ENCODE peak calls at places on chromosomes 3 and 15, in four cellular contexts. One of them, this sample, is unnamed.

GRCh38 chr3:60475096-60475495 is 776.2 kb downstream of the FHIT start:
- DNase-seq in cardiac muscle cell: no peak
- DNase-seq in fibroblast of the aortic adventitia: no peak
- DNase-seq in mucosa of descending colon: no peak
- DNase-seq in this sample: no peak

GRCh38 chr3:52244061-52244628 is 1.4 kb upstream of the PPM1M start:
- DNase-seq in cardiac muscle cell: no peak
- DNase-seq in fibroblast of the aortic adventitia: peak; percentile 38
- DNase-seq in mucosa of descending colon: peak; percentile 27
- DNase-seq in this sample: no peak

GRCh38 chr15:85150130-85150480 is 168.4 kb downstream of the PDE8A start:
- DNase-seq in cardiac muscle cell: no peak
- DNase-seq in fibroblast of the aortic adventitia: no peak
- DNase-seq in mucosa of descending colon: no peak
- DNase-seq in this sample: no peak

GRCh38 chr3:121648219-121648958 is 12.3 kb downstream of the HCLS1 start:
- DNase-seq in cardiac muscle cell: peak; percentile 64
- DNase-seq in fibroblast of the aortic adventitia: no peak
- DNase-seq in mucosa of descending colon: no peak
- DNase-seq in this sample: no peak

GRCh38 chr3:67109651-67110204 is 111.6 kb downstream of the KBTBD8 start:
- DNase-seq in cardiac muscle cell: peak; percentile 71
- DNase-seq in fibroblast of the aortic adventitia: peak; percentile 84
- DNase-seq in mucosa of descending colon: no peak
- DNase-seq in this sample: no peak

GRCh38 chr3:153911111-153911510 is 210.1 kb upstream of the ARHGEF26 start:
- DNase-seq in cardiac muscle cell: no peak
- DNase-seq in fibroblast of the aortic adventitia: no peak
- DNase-seq in mucosa of descending colon: no peak
- DNase-seq in this sample: no peak

GRCh38 chr3:189664311-189664710 is 33.1 kb downstream of the TP63 start:
- DNase-seq in cardiac muscle cell: peak; percentile 92
- DNase-seq in fibroblast of the aortic adventitia: peak; percentile 97
- DNase-seq in mucosa of descending colon: no peak
- DNase-seq in this sample: no peak

GRCh38 chr15:90435652-90436337 is 47.8 kb downstream of the IQGAP1 start:
- DNase-seq in cardiac muscle cell: no peak
- DNase-seq in fibroblast of the aortic adventitia: no peak
- DNase-seq in mucosa of descending colon: no peak
- DNase-seq in this sample: no peak

GRCh38 chr3:127064391-127065137 is 81.6 kb downstream of the PLXNA1 start:
- DNase-seq in cardiac muscle cell: peak; percentile 27
- DNase-seq in fibroblast of the aortic adventitia: peak; percentile 35
- DNase-seq in mucosa of descending colon: no peak
- DNase-seq in this sample: peak; percentile 15

GRCh38 chr3:127065561-127066270 is 82.8 kb downstream of the PLXNA1 start:
- DNase-seq in cardiac muscle cell: peak; percentile 15
- DNase-seq in fibroblast of the aortic adventitia: peak; percentile 12
- DNase-seq in mucosa of descending colon: no peak
- DNase-seq in this sample: no peak

GRCh38 chr3:127063916-127064315 is 81.0 kb downstream of the PLXNA1 start:
- DNase-seq in cardiac muscle cell: no peak
- DNase-seq in fibroblast of the aortic adventitia: no peak
- DNase-seq in mucosa of descending colon: no peak
- DNase-seq in this sample: no peak

GRCh38 chr3:127066635-127067034 is 83.7 kb downstream of the PLXNA1 start:
- DNase-seq in cardiac muscle cell: no peak
- DNase-seq in fibroblast of the aortic adventitia: no peak
- DNase-seq in mucosa of descending colon: no peak
- DNase-seq in this sample: no peak

DNA sequence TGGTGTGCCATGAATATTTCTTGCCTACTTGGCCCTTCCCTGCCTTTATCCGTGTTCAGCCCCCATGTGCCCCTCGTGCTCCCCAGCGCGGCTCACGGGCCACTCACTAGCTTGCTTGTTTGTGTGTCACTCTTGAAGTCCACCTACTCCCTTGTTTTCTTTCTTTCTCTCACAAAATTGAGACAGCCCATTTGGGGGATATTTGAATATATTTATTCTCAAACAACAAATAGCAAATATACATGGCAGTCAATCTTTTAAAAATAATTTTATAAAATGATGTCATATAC is 82.2 kb downstream of the PLXNA1 start:
- DNase-seq in cardiac muscle cell: no peak
- DNase-seq in fibroblast of the aortic adventitia: no peak
- DNase-seq in mucosa of descending colon: no peak
- DNase-seq in this sample: no peak
- H3K4me3 ChIP-seq in cardiac muscle cell: no peak overlapping the region
- H3K4me3 ChIP-seq in fibroblast of the aortic adventitia: no peak overlapping the region
- H3K4me3 ChIP-seq in mucosa of descending colon: no peak overlapping the region
- H3K4me3 ChIP-seq in this sample: no peak overlapping the region

GRCh38 chr15:81530271-81530670 is 156.3 kb upstream of the TMC3 start:
- DNase-seq in cardiac muscle cell: no peak
- DNase-seq in fibroblast of the aortic adventitia: peak; percentile 43
- DNase-seq in mucosa of descending colon: no peak
- DNase-seq in this sample: no peak

GRCh38 chr15:81531971-81532370 is 158.0 kb upstream of the TMC3 start:
- DNase-seq in cardiac muscle cell: no peak
- DNase-seq in fibroblast of the aortic adventitia: peak; percentile 14
- DNase-seq in mucosa of descending colon: no peak
- DNase-seq in this sample: no peak

GRCh38 chr15:81536296-81536695 is 162.3 kb upstream of the TMC3 start:
- DNase-seq in cardiac muscle cell: no peak
- DNase-seq in fibroblast of the aortic adventitia: no peak
- DNase-seq in mucosa of descending colon: no peak
- DNase-seq in this sample: no peak

GRCh38 chr15:81529444-81529950 is 155.5 kb upstream of the TMC3 start:
- DNase-seq in cardiac muscle cell: no peak
- DNase-seq in fibroblast of the aortic adventitia: peak; percentile 54
- DNase-seq in mucosa of descending colon: no peak
- DNase-seq in this sample: no peak

DNA sequence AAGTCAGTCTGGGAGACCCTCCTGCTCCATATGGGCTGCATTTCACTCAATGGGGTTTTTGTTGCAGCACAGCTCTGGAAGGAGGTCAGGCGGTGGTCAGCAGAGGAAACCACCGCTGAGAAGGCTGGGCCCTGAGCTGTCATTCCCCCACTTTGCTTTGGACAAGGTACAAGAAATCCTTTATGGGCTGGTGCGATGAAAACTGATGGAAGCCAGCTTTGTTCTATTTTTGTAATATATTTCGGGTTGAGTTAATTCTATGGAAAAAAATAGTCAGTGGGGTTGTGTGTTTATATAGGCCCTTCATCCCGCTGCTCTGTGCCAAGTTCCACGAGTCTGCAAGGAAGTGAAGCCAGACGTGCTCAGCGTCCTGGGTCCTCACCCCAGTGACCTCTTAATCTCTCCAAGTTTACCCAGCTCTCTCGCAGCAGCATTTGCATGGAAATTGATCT is 157.2 kb upstream of the TMC3 start:
- DNase-seq in cardiac muscle cell: peak; percentile 49
- DNase-seq in fibroblast of the aortic adventitia: peak; percentile 84
- DNase-seq in mucosa of descending colon: no peak
- DNase-seq in this sample: no peak
- H3K4me3 ChIP-seq in cardiac muscle cell: no peak overlapping the region
- H3K4me3 ChIP-seq in fibroblast of the aortic adventitia: no peak overlapping the region
- H3K4me3 ChIP-seq in mucosa of descending colon: no peak overlapping the region
- H3K4me3 ChIP-seq in this sample: no peak overlapping the region

GRCh38 chr3:184192889-184193288 is 6.9 kb downstream of the ABCF3 start:
- DNase-seq in cardiac muscle cell: no peak
- DNase-seq in fibroblast of the aortic adventitia: no peak
- DNase-seq in mucosa of descending colon: no peak
- DNase-seq in this sample: no peak

GRCh38 chr3:184186184-184186901 is at the start of gene ABCF3:
- DNase-seq in cardiac muscle cell: peak; percentile 63
- DNase-seq in fibroblast of the aortic adventitia: peak; percentile 58
- DNase-seq in mucosa of descending colon: no peak
- DNase-seq in this sample: no peak

GRCh38 chr3:184186902-184187207 is 856 bp downstream of the ABCF3 start:
- DNase-seq in cardiac muscle cell: no peak
- DNase-seq in fibroblast of the aortic adventitia: no peak
- DNase-seq in mucosa of descending colon: no peak
- DNase-seq in this sample: no peak

GRCh38 chr3:184188080-184188479 is 2.1 kb downstream of the ABCF3 start:
- DNase-seq in cardiac muscle cell: no peak
- DNase-seq in fibroblast of the aortic adventitia: no peak
- DNase-seq in mucosa of descending colon: no peak
- DNase-seq in this sample: no peak

DNA sequence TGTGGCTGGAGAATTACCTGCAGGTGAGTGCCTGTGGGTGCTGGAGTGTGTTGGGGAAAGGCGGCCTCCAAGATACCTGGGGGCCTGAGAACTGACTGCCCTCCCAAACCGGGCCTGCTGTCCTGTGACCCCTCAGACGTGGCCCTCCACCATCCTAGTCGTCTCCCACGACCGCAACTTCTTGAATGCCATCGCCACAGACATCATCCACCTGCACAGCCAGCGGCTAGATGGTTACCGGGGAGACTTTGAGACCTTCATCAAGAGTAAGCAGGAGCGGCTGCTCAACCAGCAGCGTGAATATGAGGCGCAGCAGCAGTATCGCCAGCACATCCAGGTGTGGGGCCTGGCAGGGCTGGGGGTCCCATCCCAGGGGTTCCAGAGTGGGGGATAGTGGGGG is 3.4 kb downstream of the ABCF3 start:
- DNase-seq in cardiac muscle cell: no peak
- DNase-seq in fibroblast of the aortic adventitia: no peak
- DNase-seq in mucosa of descending colon: no peak
- DNase-seq in this sample: no peak
- H3K4me3 ChIP-seq in cardiac muscle cell: no peak overlapping the region
- H3K4me3 ChIP-seq in fibroblast of the aortic adventitia: no peak overlapping the region
- H3K4me3 ChIP-seq in mucosa of descending colon: no peak overlapping the region
- H3K4me3 ChIP-seq in this sample: no peak overlapping the region

DNA sequence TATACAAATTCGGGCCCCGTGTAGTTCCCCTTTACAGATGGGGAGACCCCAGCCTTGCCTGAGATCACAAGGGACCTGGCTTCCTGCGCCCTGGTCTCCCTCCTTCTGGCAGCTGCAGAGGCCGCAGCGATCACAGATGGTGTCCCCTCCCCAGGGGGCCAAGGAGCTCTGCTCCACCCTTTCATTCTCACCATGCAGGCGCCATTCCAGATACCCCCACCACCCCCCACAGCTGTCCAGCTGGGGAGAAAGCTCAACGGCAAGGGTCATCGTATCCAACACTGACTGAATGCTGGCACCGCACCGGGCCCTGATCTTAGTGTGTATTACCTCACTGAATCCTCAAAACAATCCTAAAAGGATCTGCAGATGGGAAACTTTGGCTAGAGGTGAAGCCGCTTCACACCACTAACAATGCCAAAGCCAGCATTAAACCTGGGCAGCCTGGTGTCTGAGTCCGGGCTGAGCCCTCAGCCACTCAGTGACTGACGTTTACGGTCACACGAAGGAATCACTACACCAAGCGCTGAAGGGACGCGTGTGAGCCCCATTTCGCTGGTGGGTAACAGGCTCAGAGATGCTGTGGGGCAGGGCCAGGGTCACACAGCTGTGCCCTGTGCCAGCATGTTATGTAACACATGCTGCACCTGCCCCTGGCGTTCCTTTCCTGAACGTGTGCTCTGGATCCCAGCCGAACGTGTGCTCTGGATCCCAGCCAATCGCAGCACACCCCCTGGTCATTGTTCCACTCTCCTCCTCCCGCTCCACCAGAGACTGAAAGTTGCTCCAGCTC is 51.9 kb downstream of the IQSEC1 start:
- DNase-seq in cardiac muscle cell: no peak
- DNase-seq in fibroblast of the aortic adventitia: peak; percentile 44
- DNase-seq in mucosa of descending colon: no peak
- DNase-seq in this sample: no peak
- H3K4me3 ChIP-seq in cardiac muscle cell: no peak overlapping the region
- H3K4me3 ChIP-seq in fibroblast of the aortic adventitia: peak overlapping the region; percentile 46
- H3K4me3 ChIP-seq in mucosa of descending colon: no peak overlapping the region
- H3K4me3 ChIP-seq in this sample: no peak overlapping the region

DNA sequence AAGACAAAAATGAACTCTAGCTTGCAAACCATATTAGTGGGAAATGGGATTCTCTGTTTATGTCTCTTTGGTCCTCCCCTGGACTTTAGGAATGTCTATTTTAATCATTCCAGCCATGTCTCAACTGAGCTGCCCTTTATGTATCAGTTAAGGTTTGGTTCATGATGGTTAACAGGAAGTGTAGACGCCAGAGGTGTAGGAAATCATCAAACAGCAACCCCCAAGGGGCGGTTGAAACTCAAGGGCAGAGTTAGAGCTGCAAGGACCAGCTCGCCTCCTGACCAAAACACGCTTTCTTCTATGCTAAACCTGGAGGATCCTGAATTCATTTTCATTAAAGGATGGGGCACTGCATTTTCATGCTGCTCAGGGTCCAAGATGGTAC is 53.7 kb upstream of the HEG1 start:
- DNase-seq in cardiac muscle cell: no peak
- DNase-seq in fibroblast of the aortic adventitia: no peak
- DNase-seq in mucosa of descending colon: no peak
- DNase-seq in this sample: no peak
- H3K4me3 ChIP-seq in cardiac muscle cell: no peak overlapping the region
- H3K4me3 ChIP-seq in fibroblast of the aortic adventitia: peak overlapping the region; percentile 6
- H3K4me3 ChIP-seq in mucosa of descending colon: no peak overlapping the region
- H3K4me3 ChIP-seq in this sample: no peak overlapping the region

GRCh38 chr3:139534444-139534812 is 5.1 kb downstream of the RBP1 start:
- DNase-seq in cardiac muscle cell: peak; percentile 87
- DNase-seq in fibroblast of the aortic adventitia: peak; percentile 96
- DNase-seq in mucosa of descending colon: no peak
- DNase-seq in this sample: no peak

GRCh38 chr3:139532996-139533395 is 6.5 kb downstream of the RBP1 start:
- DNase-seq in cardiac muscle cell: peak; percentile 25
- DNase-seq in fibroblast of the aortic adventitia: peak; percentile 33
- DNase-seq in mucosa of descending colon: no peak
- DNase-seq in this sample: no peak

GRCh38 chr3:139533781-139534443 is 5.6 kb downstream of the RBP1 start:
- DNase-seq in cardiac muscle cell: peak; percentile 69
- DNase-seq in fibroblast of the aortic adventitia: peak; percentile 72
- DNase-seq in mucosa of descending colon: no peak
- DNase-seq in this sample: peak; percentile 65

GRCh38 chr3:139537325-139537724 is 2.2 kb downstream of the RBP1 start:
- DNase-seq in cardiac muscle cell: no peak
- DNase-seq in fibroblast of the aortic adventitia: peak; percentile 80
- DNase-seq in mucosa of descending colon: no peak
- DNase-seq in this sample: no peak

GRCh38 chr3:139534992-139535879 is 4.3 kb downstream of the RBP1 start:
- DNase-seq in cardiac muscle cell: peak; percentile 95
- DNase-seq in fibroblast of the aortic adventitia: peak; percentile 97
- DNase-seq in mucosa of descending colon: no peak
- DNase-seq in this sample: peak; percentile 74
- H3K4me3 ChIP-seq in cardiac muscle cell: no peak overlapping the region
- H3K4me3 ChIP-seq in fibroblast of the aortic adventitia: no peak overlapping the region
- H3K4me3 ChIP-seq in mucosa of descending colon: no peak overlapping the region
- H3K4me3 ChIP-seq in this sample: no peak overlapping the region

GRCh38 chr15:100039994-100040393 is 301.8 kb downstream of the ADAMTS17 start:
- DNase-seq in cardiac muscle cell: no peak
- DNase-seq in fibroblast of the aortic adventitia: no peak
- DNase-seq in mucosa of descending colon: no peak
- DNase-seq in this sample: no peak

GRCh38 chr15:100043732-100044131 is 298.0 kb downstream of the ADAMTS17 start:
- DNase-seq in cardiac muscle cell: peak; percentile 37
- DNase-seq in fibroblast of the aortic adventitia: no peak
- DNase-seq in mucosa of descending colon: no peak
- DNase-seq in this sample: no peak

GRCh38 chr15:100041380-100041779 is 300.4 kb downstream of the ADAMTS17 start:
- DNase-seq in cardiac muscle cell: no peak
- DNase-seq in fibroblast of the aortic adventitia: no peak
- DNase-seq in mucosa of descending colon: no peak
- DNase-seq in this sample: no peak

GRCh38 chr15:100043069-100043641 is 298.6 kb downstream of the ADAMTS17 start:
- DNase-seq in cardiac muscle cell: peak; percentile 76
- DNase-seq in fibroblast of the aortic adventitia: peak; percentile 53
- DNase-seq in mucosa of descending colon: no peak
- DNase-seq in this sample: peak; percentile 39

GRCh38 chr15:100042558-100042957 is 299.2 kb downstream of the ADAMTS17 start:
- DNase-seq in cardiac muscle cell: peak; percentile 13
- DNase-seq in fibroblast of the aortic adventitia: no peak
- DNase-seq in mucosa of descending colon: no peak
- DNase-seq in this sample: no peak
- H3K4me3 ChIP-seq in cardiac muscle cell: no peak overlapping the region
- H3K4me3 ChIP-seq in fibroblast of the aortic adventitia: no peak overlapping the region
- H3K4me3 ChIP-seq in mucosa of descending colon: no peak overlapping the region
- H3K4me3 ChIP-seq in this sample: no peak overlapping the region